ENCODE peak calls at places on chromosomes 5 and 9, in nine cellular contexts. E, R, U, H, S, N, L, Z and A are unnamed samples.

GRCh38 chr5:95631265-95631957 is 11.5 kb downstream of the GPR150 start:
- DNase-seq in E (no peak), R (peak), U (no peak), H (peak), S (peak), N (no peak), L (peak), Z (no peak), A (no peak)

GRCh38 chr9:136974834-136975535 is 2.3 kb upstream of the PTGDS start:
- DNase-seq in E (no peak), R (no peak), U (no peak), H (no peak), S (no peak), N (no peak), L (no peak), Z (no peak), A (no peak)

GRCh38 chr9:125151730-125152129 is 8.4 kb upstream of the SCAI start:
- DNase-seq in E (no peak), R (no peak), U (no peak), H (no peak), S (no peak), N (no peak), L (no peak), Z (no peak), A (no peak)

GRCh38 chr5:148912714-148913398 is 86.4 kb downstream of the ADRB2 start:
- DNase-seq in E (no peak), R (peak), U (no peak), H (peak), S (peak), N (no peak), L (peak), Z (no peak), A (no peak)

GRCh38 chr5:52007230-52007858 is 624.1 kb downstream of the ISL1 start:
- DNase-seq in E (no peak), R (no peak), U (no peak), H (peak), S (peak), N (peak), L (peak), Z (peak), A (no peak)

GRCh38 chr5:157562111-157562581 is 13.4 kb downstream of the ADAM19 start:
- DNase-seq in E (no peak), R (no peak), U (peak), H (no peak), S (peak), N (peak), L (no peak), Z (peak), A (no peak)

GRCh38 chr5:147712583-147712982 is 69.9 kb downstream of the JAKMIP2 start:
- DNase-seq in E (no peak), R (no peak), U (no peak), H (no peak), S (no peak), N (no peak), L (no peak), Z (no peak), A (no peak)

GRCh38 chr9:16257604-16258003 is 612.9 kb downstream of the BNC2 start:
- DNase-seq in E (no peak), R (no peak), U (no peak), H (peak), S (peak), N (no peak), L (no peak), Z (no peak), A (no peak)